ENCODE peak calls at places on chromosome 12, in four cellular contexts. Z, O, L and G are unnamed samples.

GRCh38 chr12:26122681-26123481 is 2.0 kb downstream of the BHLHE41 start:
- DNase-seq in L (no peak), Z (peak), O (peak), G (peak)

GRCh38 chr12:57418255-57418654 is 12.6 kb downstream of the R3HDM2 start:
- DNase-seq in L (no peak), O (peak), Z (no peak), G (no peak)

GRCh38 chr12:12810507-12811143 is 2.5 kb upstream of the DDX47 start:
- DNase-seq in O (no peak), L (no peak), Z (no peak), G (no peak)

GRCh38 chr12:107844312-107844921 is 69.9 kb downstream of the ASCL4 start:
- DNase-seq in L (no peak), Z (peak), O (no peak), G (peak)

GRCh38 chr12:111368291-111368683 is 608 bp downstream of the PHETA1 start:
- DNase-seq in O (no peak), Z (peak), L (no peak), G (no peak)

GRCh38 chr12:119938049-119938667 is 50.9 kb upstream of the BICDL1 start:
- DNase-seq in O (peak), Z (peak), L (no peak), G (peak)

GRCh38 chr12:110908377-110909136 is 11.8 kb downstream of the MYL2 start:
- DNase-seq in Z (no peak), L (no peak), O (no peak), G (no peak)

GRCh38 chr12:66388512-66388911 is 86.2 kb downstream of the HELB start:
- DNase-seq in L (no peak), O (no peak), Z (no peak), G (no peak)

GRCh38 chr12:2431810-2432209 is 363.0 kb upstream of the FKBP4 start:
- DNase-seq in L (no peak), Z (no peak), O (peak), G (no peak)

GRCh38 chr12:21757665-21758064 is 16.8 kb downstream of the KCNJ8 start:
- DNase-seq in O (no peak), L (no peak), Z (no peak), G (no peak)

GRCh38 chr12:27969901-27970390 is 2.6 kb downstream of the PTHLH start:
- DNase-seq in O (peak), Z (peak), L (no peak), G (peak)

GRCh38 chr12:87382959-87383591 is 646.1 kb downstream of the C12orf50 start:
- DNase-seq in Z (no peak), O (no peak), L (no peak), G (no peak)

GRCh38 chr12:124396544-124397398 is 101.9 kb downstream of the RFLNA start:
- DNase-seq in Z (no peak), O (no peak), L (no peak), G (no peak)

GRCh38 chr12:96383991-96384390 is 16.2 kb downstream of the CDK17 start:
- DNase-seq in O (peak), L (no peak), Z (no peak), G (peak)

GRCh38 chr12:66240106-66240820 is 51.2 kb downstream of the IRAK3 start:
- DNase-seq in L (no peak), Z (no peak), O (no peak), G (no peak)

DNA sequence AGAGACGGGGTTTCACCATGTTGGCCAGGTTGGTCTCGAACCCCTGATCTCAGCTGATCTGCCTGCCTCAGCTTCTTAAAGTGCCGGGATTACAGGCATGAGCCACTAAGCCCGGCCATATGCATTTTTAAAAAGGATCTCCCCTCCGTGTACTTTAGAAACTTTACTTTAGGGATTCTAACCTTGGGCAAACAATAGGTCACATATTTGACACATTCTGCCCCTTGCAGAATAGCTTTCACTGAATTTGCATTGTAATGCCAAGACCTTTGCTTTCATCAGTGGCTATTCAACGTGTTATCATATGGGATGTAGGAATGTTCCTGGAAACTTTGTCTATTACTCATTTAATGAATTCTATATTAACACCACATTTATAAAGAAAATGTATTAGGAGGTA is 11.4 kb upstream of the ANKS1B start:
- DNase-seq in L (no peak), Z (no peak), O (no peak), G (no peak)
- H3K4me3 ChIP-seq in L (no peak), Z (no peak), O (no peak), G (no peak)

DNA sequence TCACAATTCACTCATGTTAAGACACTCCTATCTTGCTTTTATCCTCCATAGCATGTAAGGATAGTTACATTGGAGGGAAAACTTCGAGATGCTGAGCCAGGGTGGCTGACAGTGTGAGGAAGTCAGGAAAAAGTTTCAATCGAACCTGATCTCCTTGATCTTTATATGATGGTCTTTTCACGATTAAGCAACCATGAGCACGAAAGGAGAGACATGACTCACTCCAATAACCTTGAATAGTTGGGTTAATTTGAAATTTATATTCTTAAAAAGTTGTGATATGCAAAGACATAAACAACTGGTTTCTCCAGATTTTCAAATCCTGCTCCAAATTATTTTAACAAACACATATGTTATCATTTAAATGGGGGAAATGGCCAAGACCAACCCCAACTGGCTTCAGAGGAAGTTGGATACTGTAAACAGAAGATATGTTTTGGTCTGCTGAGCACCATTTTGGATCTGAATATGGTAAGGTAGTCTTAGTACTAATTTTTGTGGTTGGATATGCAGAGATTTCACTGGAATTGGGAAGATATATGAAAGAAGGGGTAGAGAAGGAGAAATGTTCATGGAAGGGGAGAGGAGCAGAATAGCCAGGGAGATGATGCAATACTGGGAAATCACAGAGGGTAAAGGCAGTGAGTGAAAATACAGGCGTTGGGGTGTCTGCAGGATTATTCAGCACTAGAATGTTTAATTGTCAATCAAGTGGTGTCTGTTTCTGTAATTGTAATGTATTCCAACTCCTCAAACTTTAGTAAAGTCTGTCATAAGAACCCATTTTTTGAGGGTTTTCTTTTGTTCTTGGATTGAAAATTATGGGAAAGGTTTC is 185.2 kb upstream of the SLC38A2 start:
- DNase-seq in Z (no peak), O (peak), L (no peak), G (no peak)
- TF ChIP-seq CTCF in Z (no peak), O (no peak), L (no peak), G (no peak)

DNA sequence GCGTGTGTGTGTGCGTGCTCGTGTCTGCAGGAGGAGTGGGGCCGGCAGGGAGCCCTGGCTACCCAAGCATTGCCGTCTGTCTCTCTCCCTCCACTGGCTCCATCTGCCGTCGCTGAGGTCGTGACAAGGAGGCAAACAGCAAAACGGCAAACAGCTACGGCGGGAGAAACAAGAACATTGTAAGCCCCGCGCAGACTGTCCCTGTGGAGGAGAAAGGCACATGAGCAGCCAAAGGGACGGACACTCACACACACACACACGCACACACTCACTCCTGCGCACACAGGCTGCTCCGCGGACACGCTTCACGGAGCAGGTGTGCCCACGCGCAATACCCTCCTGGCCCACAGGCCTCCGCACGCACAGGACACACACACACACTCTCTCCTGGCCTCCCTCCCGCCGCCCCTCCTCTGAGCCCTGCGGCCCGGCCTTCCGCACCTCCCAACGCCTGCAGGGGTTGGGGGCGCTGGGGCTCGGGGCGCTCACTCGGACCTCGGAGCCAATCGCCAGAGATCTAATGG is 905 bp downstream of the CISTR start:
- DNase-seq in L (no peak), Z (peak), O (no peak), G (peak)
- H3K4me3 ChIP-seq in L (peak), Z (peak), O (peak), G (peak)

GRCh38 chr12:29591140-29592020 is 93.9 kb upstream of the OVCH1 start:
- DNase-seq in O (peak), L (no peak), Z (peak), G (peak)
- TF ChIP-seq CTCF in O (peak), L (no peak), Z (peak), G (peak)

GRCh38 chr12:68638171-68638570 is 27.5 kb downstream of the RAP1B start:
- DNase-seq in Z (no peak), O (no peak), L (no peak), G (no peak)
- H3K4me3 ChIP-seq in Z (no peak), O (no peak), L (no peak), G (no peak)

DNA sequence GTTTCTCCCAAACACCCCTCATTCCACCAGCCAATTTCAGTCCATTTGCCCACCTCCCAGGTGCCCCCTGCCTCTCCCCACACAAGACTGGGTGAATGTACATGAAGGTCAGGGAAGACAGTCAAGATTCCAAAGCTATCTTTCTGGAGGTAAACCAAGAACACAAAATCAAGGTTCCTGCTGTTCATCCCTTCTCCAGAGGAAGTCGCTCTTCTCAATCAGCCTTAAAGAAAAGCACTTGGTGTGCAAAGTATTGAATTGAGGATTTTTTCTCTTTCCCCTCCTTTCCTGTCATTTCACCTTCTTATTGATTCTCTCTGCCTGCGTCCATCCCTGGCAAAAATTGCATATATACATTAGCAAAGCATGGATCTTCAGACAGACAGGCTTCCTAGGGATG is 4.5 kb downstream of the GRIN2B start:
- DNase-seq in L (no peak), O (no peak), Z (no peak), G (no peak)
- TF ChIP-seq CTCF in L (no peak), O (no peak), Z (no peak), G (no peak)